ENCODE peak calls at places on chromosomes 1 and 21, in six cellular contexts. One of them, this sample, is unnamed.

GRCh38 chr1:230105754-230106625 is 39.0 kb downstream of the GALNT2 start:
- DNase-seq in stimulated activated CD4-positive, alpha-beta T cell treated with anti-CD3 and anti-CD28 coated beads, Interleukin-2, amount 100 ng/mL, for 48 hours: no peak
- DNase-seq in GM23248: peak
- DNase-seq in endodermal cell: no peak
- DNase-seq in pancreas: peak
- DNase-seq in T-helper 1 cell: no peak
- DNase-seq in this sample: peak

GRCh38 chr1:116986531-116987255 is 14.9 kb upstream of the CD101 start:
- DNase-seq in stimulated activated CD4-positive, alpha-beta T cell treated with anti-CD3 and anti-CD28 coated beads, Interleukin-2, amount 100 ng/mL, for 48 hours: peak
- DNase-seq in GM23248: no peak
- DNase-seq in endodermal cell: no peak
- DNase-seq in pancreas: peak
- DNase-seq in T-helper 1 cell: no peak
- DNase-seq in this sample: no peak

GRCh38 chr1:23620605-23621004 is 61.3 kb upstream of the ID3 start:
- DNase-seq in stimulated activated CD4-positive, alpha-beta T cell treated with anti-CD3 and anti-CD28 coated beads, Interleukin-2, amount 100 ng/mL, for 48 hours: no peak
- DNase-seq in GM23248: no peak
- DNase-seq in endodermal cell: no peak
- DNase-seq in pancreas: no peak
- DNase-seq in T-helper 1 cell: no peak
- DNase-seq in this sample: no peak

GRCh38 chr1:58874327-58874726 is 90.5 kb upstream of the JUN start:
- DNase-seq in stimulated activated CD4-positive, alpha-beta T cell treated with anti-CD3 and anti-CD28 coated beads, Interleukin-2, amount 100 ng/mL, for 48 hours: no peak
- DNase-seq in GM23248: peak
- DNase-seq in endodermal cell: no peak
- DNase-seq in pancreas: peak
- DNase-seq in T-helper 1 cell: no peak
- DNase-seq in this sample: no peak

GRCh38 chr1:155313266-155313665 is 4.6 kb downstream of the FDPS start:
- DNase-seq in stimulated activated CD4-positive, alpha-beta T cell treated with anti-CD3 and anti-CD28 coated beads, Interleukin-2, amount 100 ng/mL, for 48 hours: no peak
- DNase-seq in GM23248: no peak
- DNase-seq in endodermal cell: peak
- DNase-seq in pancreas: no peak
- DNase-seq in T-helper 1 cell: no peak
- DNase-seq in this sample: no peak

GRCh38 chr1:58165073-58165472 is 381.5 kb downstream of the OMA1 start:
- DNase-seq in stimulated activated CD4-positive, alpha-beta T cell treated with anti-CD3 and anti-CD28 coated beads, Interleukin-2, amount 100 ng/mL, for 48 hours: no peak
- DNase-seq in GM23248: peak
- DNase-seq in endodermal cell: no peak
- DNase-seq in pancreas: no peak
- DNase-seq in T-helper 1 cell: no peak
- DNase-seq in this sample: no peak

GRCh38 chr21:20943476-20944085 is 54.6 kb upstream of the NCAM2 start:
- DNase-seq in stimulated activated CD4-positive, alpha-beta T cell treated with anti-CD3 and anti-CD28 coated beads, Interleukin-2, amount 100 ng/mL, for 48 hours: no peak
- DNase-seq in GM23248: no peak
- DNase-seq in endodermal cell: no peak
- DNase-seq in pancreas: no peak
- DNase-seq in T-helper 1 cell: no peak
- DNase-seq in this sample: no peak

GRCh38 chr1:111596499-111596898 is 23.1 kb upstream of the RAP1A start:
- DNase-seq in stimulated activated CD4-positive, alpha-beta T cell treated with anti-CD3 and anti-CD28 coated beads, Interleukin-2, amount 100 ng/mL, for 48 hours: no peak
- DNase-seq in GM23248: no peak
- DNase-seq in endodermal cell: no peak
- DNase-seq in pancreas: no peak
- DNase-seq in T-helper 1 cell: peak
- DNase-seq in this sample: no peak

GRCh38 chr1:47865881-47866535 is 131.2 kb downstream of the TRABD2B start:
- DNase-seq in stimulated activated CD4-positive, alpha-beta T cell treated with anti-CD3 and anti-CD28 coated beads, Interleukin-2, amount 100 ng/mL, for 48 hours: no peak
- DNase-seq in GM23248: no peak
- DNase-seq in endodermal cell: no peak
- DNase-seq in pancreas: no peak
- DNase-seq in T-helper 1 cell: no peak
- DNase-seq in this sample: no peak